ENCODE peak calls at places on chromosomes 6 and 20, in ten cellular contexts. P is nephron progenitor cell, W is endothelial cell of umbilical vein, C is WTC11, M is GM20000, D is fibroblast of pulmonary artery, T is OCI-LY7, V is upper lobe of right lung, G is cardiac fibroblast, E is Peyer's patch. Z is an unnamed sample.

GRCh38 chr6:119598883-119599282 is 249.3 kb upstream of the MAN1A1 start:
- DNase-seq in W (no peak), E (no peak), T (no peak), G (no peak), C (no peak), D (no peak), V (no peak), M (no peak), P (no peak), Z (no peak)

GRCh38 chr6:11396860-11397259 is 140.7 kb upstream of the TMEM170B start:
- DNase-seq in G (no peak), P (no peak), C (no peak), V (no peak), E (no peak), D (no peak), W (no peak), T (no peak), M (no peak), Z (no peak)

GRCh38 chr6:46053034-46053933 is 37.6 kb upstream of the CLIC5 start:
- DNase-seq in V (no peak), D (peak), T (no peak), E (peak), G (peak), P (no peak), M (no peak), W (peak), C (no peak), Z (no peak)

GRCh38 chr6:33770116-33770832 is 18.7 kb downstream of the LEMD2 start:
- DNase-seq in M (no peak), C (no peak), P (no peak), E (no peak), W (peak), V (no peak), G (no peak), D (no peak), T (no peak), Z (no peak)

GRCh38 chr6:75896526-75896925 is 147.5 kb downstream of the MYO6 start:
- DNase-seq in W (no peak), P (no peak), D (no peak), C (no peak), V (no peak), M (no peak), G (no peak), E (no peak), T (no peak), Z (no peak)

GRCh38 chr20:23048283-23049200 is 930 bp downstream of the THBD start:
- DNase-seq in M (no peak), D (peak), C (peak), T (no peak), P (peak), G (peak), W (peak), V (peak), E (peak), Z (peak)

GRCh38 chr6:87396595-87397392 is 11.0 kb upstream of the CFAP206 start:
- DNase-seq in D (no peak), V (no peak), M (peak), E (no peak), W (no peak), G (no peak), C (no peak), P (no peak), T (peak), Z (no peak)

GRCh38 chr20:7493311-7493710 is 446.9 kb downstream of the HAO1 start:
- DNase-seq in D (no peak), T (no peak), W (no peak), E (no peak), M (no peak), V (no peak), C (no peak), G (no peak), P (no peak), Z (no peak)

GRCh38 chr6:167748046-167748445 is 78.7 kb upstream of the AFDN start:
- DNase-seq in E (no peak), P (no peak), M (no peak), W (no peak), V (no peak), T (no peak), C (no peak), D (no peak), G (no peak), Z (no peak)

GRCh38 chr6:56732517-56732916 is 89.8 kb upstream of the DST start:
- DNase-seq in G (no peak), T (no peak), W (peak), M (no peak), E (no peak), C (no peak), D (no peak), V (no peak), P (no peak), Z (no peak)

GRCh38 chr6:90440586-90441338 is 144.1 kb upstream of the BACH2 start:
- DNase-seq in T (no peak), P (no peak), C (no peak), D (no peak), E (no peak), W (no peak), M (no peak), V (no peak), G (no peak), Z (no peak)

GRCh38 chr6:169700296-169700695 is 1.5 kb downstream of the WDR27 start:
- DNase-seq in G (peak), T (no peak), E (no peak), V (no peak), C (no peak), D (no peak), M (no peak), P (no peak), W (peak), Z (no peak)

GRCh38 chr6:1312444-1313363 is 806 bp downstream of the FOXQ1 start:
- DNase-seq in E (no peak), T (no peak), M (peak), C (peak), D (no peak), V (peak), G (no peak), P (peak), W (no peak), Z (peak)

GRCh38 chr6:37514377-37514776 is 14.7 kb upstream of the CCDC167 start:
- DNase-seq in V (no peak), M (no peak), C (no peak), D (no peak), T (no peak), W (no peak), G (no peak), P (no peak), E (no peak), Z (no peak)

GRCh38 chr20:37381621-37382538 is 35.9 kb downstream of the SRC start:
- DNase-seq in T (peak), D (no peak), W (no peak), C (no peak), M (no peak), G (no peak), E (peak), P (no peak), V (peak), Z (no peak)

GRCh38 chr6:83808926-83809325 is 44.2 kb upstream of the RIPPLY2 start:
- DNase-seq in T (no peak), W (no peak), V (no peak), C (no peak), E (no peak), G (no peak), P (no peak), M (no peak), D (no peak), Z (no peak)

GRCh38 chr20:17501701-17502100 is 29.5 kb downstream of the BFSP1 start:
- DNase-seq in E (no peak), T (no peak), P (no peak), M (no peak), C (no peak), D (no peak), G (no peak), W (no peak), V (no peak), Z (no peak)

GRCh38 chr6:53326372-53327016 is 22.3 kb downstream of the ELOVL5 start:
- DNase-seq in M (no peak), E (no peak), W (peak), V (no peak), T (no peak), P (no peak), D (peak), G (peak), C (no peak), Z (peak)

GRCh38 chr6:152267967-152268845 is 369.0 kb downstream of the SYNE1 start:
- DNase-seq in E (no peak), T (peak), M (peak), V (no peak), G (peak), P (peak), D (peak), C (no peak), W (peak), Z (peak)

GRCh38 chr6:143984670-143985069 is 23.4 kb downstream of the PLAGL1 start:
- DNase-seq in D (no peak), C (no peak), P (no peak), T (no peak), V (no peak), G (no peak), W (no peak), M (no peak), E (no peak), Z (no peak)

GRCh38 chr6:157240059-157240959 is 83.0 kb downstream of the TMEM242 start:
- DNase-seq in P (peak), V (peak), E (peak), W (no peak), D (peak), T (no peak), C (no peak), M (no peak), G (peak), Z (peak)

GRCh38 chr6:47163536-47163935 is 121.4 kb upstream of the ADGRF1 start:
- DNase-seq in W (no peak), D (no peak), V (no peak), C (no peak), G (no peak), T (no peak), E (no peak), M (no peak), P (no peak), Z (no peak)

GRCh38 chr20:11549172-11550117 is 368.2 kb upstream of the BTBD3 start:
- DNase-seq in D (no peak), W (peak), C (no peak), P (no peak), E (no peak), M (no peak), T (no peak), G (no peak), V (no peak), Z (no peak)
- TF ChIP-seq CTCF in D (no peak), W (no peak), C (no peak), P (no peak), E (no peak), M (no peak), T (no peak), G (no peak), V (no peak), Z (no peak)

GRCh38 chr6:116139917-116140316 is 14.0 kb upstream of the COL10A1 start:
- DNase-seq in V (no peak), M (no peak), D (no peak), P (no peak), W (no peak), C (no peak), G (no peak), E (no peak), T (no peak), Z (peak)
- TF ChIP-seq CTCF in V (peak), M (no peak), D (no peak), P (no peak), W (no peak), C (no peak), G (no peak), E (no peak), T (peak), Z (no peak)

GRCh38 chr6:111840821-111841220 is 32.4 kb downstream of the FYN start:
- DNase-seq in V (no peak), W (no peak), M (no peak), E (no peak), D (no peak), P (no peak), T (no peak), C (no peak), G (no peak), Z (no peak)
- TF ChIP-seq CTCF in V (no peak), W (no peak), M (no peak), E (no peak), D (no peak), P (no peak), T (no peak), C (no peak), G (no peak), Z (no peak)

DNA sequence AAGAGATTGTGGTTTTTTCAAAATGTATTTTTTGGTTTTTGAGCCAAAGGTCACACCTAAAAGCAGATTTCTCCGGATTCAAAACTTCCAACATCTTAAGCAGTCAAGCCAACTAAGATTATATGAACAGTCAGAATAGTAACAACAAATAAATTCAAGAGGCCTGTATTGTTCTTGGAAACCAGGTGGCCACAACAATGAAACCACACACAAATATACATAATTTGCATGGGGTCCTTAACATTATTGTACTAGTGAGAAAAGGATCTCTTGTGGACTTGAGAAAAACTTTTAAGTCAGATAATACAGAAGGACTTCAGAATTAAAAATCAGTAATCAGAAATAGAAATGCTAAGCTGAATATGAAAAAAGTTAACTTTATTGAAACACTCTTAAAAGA is 40.6 kb downstream of the NOL7 start:
- DNase-seq in C (no peak), W (no peak), T (no peak), D (no peak), E (no peak), V (no peak), G (no peak), M (no peak), P (no peak), Z (no peak)
- TF ChIP-seq CTCF in C (no peak), W (no peak), T (no peak), D (no peak), E (no peak), V (no peak), G (no peak), M (no peak), P (no peak), Z (no peak)

GRCh38 chr6:106901062-106901461 is 73.5 kb downstream of the CD24 start:
- DNase-seq in V (no peak), P (no peak), D (no peak), G (no peak), C (no peak), M (no peak), E (no peak), T (peak), W (no peak), Z (no peak)
- TF ChIP-seq CTCF in V (no peak), P (no peak), D (no peak), G (no peak), C (no peak), M (no peak), E (no peak), T (no peak), W (no peak), Z (no peak)

GRCh38 chr20:54108394-54108643 is 37.9 kb upstream of the BCAS1 start:
- DNase-seq in E (no peak), C (no peak), T (no peak), V (no peak), G (no peak), D (no peak), W (no peak), P (no peak), M (no peak), Z (no peak)
- TF ChIP-seq CTCF in E (no peak), C (no peak), T (no peak), V (no peak), G (no peak), D (no peak), W (no peak), P (no peak), M (no peak), Z (no peak)

DNA sequence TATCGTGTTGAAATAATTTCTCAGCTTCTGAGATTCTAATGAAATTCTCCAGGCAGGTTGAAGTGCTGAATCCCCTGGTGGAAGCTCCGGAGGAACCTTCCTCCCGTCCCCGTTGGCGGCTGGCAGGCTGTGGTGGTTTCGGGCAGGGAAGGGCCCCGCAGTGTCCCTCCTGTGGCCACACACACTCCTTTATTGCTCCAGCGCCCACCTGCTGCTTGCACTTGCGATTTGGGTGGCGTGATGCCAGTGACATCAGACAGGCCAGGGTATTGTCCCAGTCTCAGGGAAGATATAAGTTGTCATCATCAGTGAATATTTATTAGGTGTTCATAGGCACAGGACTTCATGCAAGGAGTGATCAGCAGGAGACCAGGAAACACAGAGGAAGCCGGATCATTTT is 530.4 kb downstream of the QKI start:
- DNase-seq in G (no peak), M (no peak), P (no peak), C (peak), E (no peak), W (no peak), V (no peak), T (no peak), D (no peak), Z (no peak)
- TF ChIP-seq CTCF in G (no peak), M (no peak), P (no peak), C (no peak), E (no peak), W (no peak), V (no peak), T (no peak), D (no peak), Z (no peak)

DNA sequence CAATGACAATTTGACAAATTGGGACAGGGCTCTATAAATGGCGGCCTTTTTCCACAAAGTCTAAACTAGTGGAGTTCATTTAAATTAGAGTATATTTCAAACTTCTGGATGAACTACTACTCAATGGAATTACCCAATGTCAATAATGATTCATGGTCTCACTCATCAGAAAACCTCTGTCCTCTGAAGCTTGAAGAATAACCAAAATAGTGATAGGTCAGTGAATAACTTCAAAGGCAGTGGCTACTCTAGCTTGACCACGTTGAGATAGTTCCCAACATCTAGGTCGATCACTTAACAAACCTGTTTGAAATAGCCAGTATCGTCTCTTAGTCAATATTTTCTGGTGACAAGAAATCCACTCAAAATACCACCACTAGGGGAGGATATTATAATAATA is 197.6 kb downstream of the HDGFL1 start:
- DNase-seq in G (no peak), W (no peak), C (no peak), M (no peak), E (no peak), D (no peak), T (no peak), P (no peak), V (no peak), Z (no peak)
- TF ChIP-seq CTCF in G (no peak), W (no peak), C (no peak), M (no peak), E (no peak), D (no peak), T (no peak), P (no peak), V (no peak), Z (no peak)

GRCh38 chr20:58837717-58838116 is 13.0 kb downstream of the GNAS-AS1 start:
- DNase-seq in G (no peak), M (no peak), D (no peak), P (no peak), C (no peak), V (no peak), W (no peak), T (no peak), E (no peak), Z (no peak)

GRCh38 chr20:58840816-58841538 is 9.7 kb downstream of the GNAS-AS1 start:
- DNase-seq in M (no peak), W (no peak), D (no peak), T (no peak), V (no peak), C (no peak), E (no peak), P (no peak), G (no peak), Z (no peak)

GRCh38 chr20:58839991-58840747 is 10.5 kb downstream of the GNAS-AS1 start:
- DNase-seq in W (no peak), E (no peak), C (peak), M (no peak), D (no peak), T (no peak), G (no peak), V (no peak), P (peak), Z (no peak)

GRCh38 chr20:58838174-58838573 is 12.5 kb downstream of the GNAS-AS1 start:
- DNase-seq in V (no peak), E (no peak), P (no peak), W (no peak), D (no peak), C (no peak), T (no peak), G (no peak), M (no peak), Z (no peak)

GRCh38 chr20:58839474-58839874 is 11.2 kb downstream of the GNAS-AS1 start:
- DNase-seq in G (peak), C (peak), E (no peak), D (peak), P (peak), T (peak), V (no peak), M (peak), W (peak), Z (peak)
- TF ChIP-seq CTCF in G (peak), C (peak), E (peak), D (peak), P (peak), T (peak), V (peak), M (peak), W (peak), Z (peak)

DNA sequence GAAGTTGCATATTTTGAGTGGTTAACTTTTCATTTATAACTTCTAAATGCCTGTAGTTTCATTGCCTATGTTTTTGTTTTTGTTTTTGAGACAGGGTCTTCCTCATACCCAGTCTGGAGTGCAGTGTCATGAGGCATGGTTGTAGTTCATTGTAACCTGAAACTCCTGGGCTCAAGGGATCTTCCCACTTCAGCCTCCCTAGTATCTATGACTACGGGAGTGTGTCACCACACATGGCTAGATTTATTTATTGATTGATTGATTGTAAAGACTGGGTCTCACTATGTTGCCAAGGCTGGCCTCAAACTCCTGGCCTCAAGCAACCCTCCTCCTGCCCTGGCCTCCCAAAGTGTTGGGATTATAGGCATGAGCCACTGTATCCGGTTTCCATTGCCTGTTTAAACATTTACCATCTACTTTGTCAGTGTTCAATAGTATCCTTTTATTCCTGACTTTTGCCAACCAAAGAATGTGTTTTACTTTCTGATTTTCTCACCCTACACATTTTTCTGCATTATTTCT is 144.6 kb downstream of the CDKAL1 start:
- DNase-seq in W (no peak), M (no peak), C (no peak), G (no peak), D (no peak), V (no peak), E (no peak), P (no peak), T (no peak), Z (no peak)
- TF ChIP-seq CTCF in W (no peak), M (no peak), C (no peak), G (no peak), D (no peak), V (no peak), E (no peak), P (no peak), T (no peak), Z (no peak)

Z was measured in Calu3.